ENCODE peak calls at places on chromosomes 16 and 17, in five cellular contexts. X is body of pancreas, U is upper lobe of right lung, B is heart left ventricle, A is IMR-90. F is an unnamed sample. For H3K9me3, the result is how much of the 10 kb centered on the place peaks cover.

GRCh38 chr17:45052052-45052772 is 780 bp upstream of the DCAKD start:
- DNase-seq in X (peak), U (no peak), B (peak), A (no peak), F (peak)

GRCh38 chr16:28935924-28936783 is 4.4 kb downstream of the CD19 start:
- DNase-seq in X (peak), U (peak), B (peak), A (peak), F (peak)

GRCh38 chr17:76868176-76868668 is at the start of gene MGAT5B:
- DNase-seq in X (peak), U (peak), B (peak), A (peak), F (peak)

GRCh38 chr16:1335996-1336395 is 2.6 kb downstream of the BAIAP3 start:
- DNase-seq in X (no peak), U (no peak), B (no peak), A (no peak), F (no peak)

GRCh38 chr16:88804552-88805339 is 1.2 kb downstream of the CDT1 start:
- DNase-seq in X (no peak), U (peak), B (no peak), A (no peak), F (no peak)

GRCh38 chr17:57539528-57540301 is 205.4 kb downstream of the CCDC182 start:
- DNase-seq in X (no peak), U (no peak), B (no peak), A (no peak), F (no peak)

GRCh38 chr17:2631211-2631610 is 37.8 kb downstream of the PAFAH1B1 start:
- DNase-seq in X (no peak), U (no peak), B (no peak), A (no peak), F (no peak)

GRCh38 chr17:64779344-64780095 is 117.4 kb upstream of the SMURF2 start:
- DNase-seq in X (no peak), U (peak), B (no peak), A (no peak), F (no peak)

GRCh38 chr17:43380307-43380706 is 18.5 kb upstream of the ARL4D start:
- DNase-seq in X (no peak), U (no peak), B (no peak), A (no peak), F (no peak)

GRCh38 chr17:58822148-58823050 is 66.7 kb downstream of the PPM1E start:
- DNase-seq in X (no peak), U (no peak), B (no peak), A (no peak), F (no peak)

GRCh38 chr16:20611350-20611902 is 35.3 kb upstream of the ACSM2B start:
- DNase-seq in X (peak), U (peak), B (peak), A (no peak), F (no peak)

GRCh38 chr17:38969281-38969680 is 2.1 kb upstream of the FBXO47 start:
- DNase-seq in X (no peak), U (no peak), B (no peak), A (no peak), F (no peak)

GRCh38 chr16:66853261-66854139 is 9.3 kb downstream of the CA7 start:
- DNase-seq in X (no peak), U (no peak), B (no peak), A (no peak), F (no peak)

GRCh38 chr17:21463204-21463661 is 87.1 kb downstream of the KCNJ12 start:
- DNase-seq in X (no peak), U (no peak), B (no peak), A (no peak), F (no peak)

GRCh38 chr17:67194134-67194533 is 50.9 kb downstream of the HELZ start:
- DNase-seq in X (no peak), U (no peak), B (no peak), A (peak), F (no peak)

GRCh38 chr16:89011909-89012621 is 35.1 kb upstream of the CBFA2T3 start:
- DNase-seq in X (no peak), U (peak), B (no peak), A (no peak), F (no peak)

GRCh38 chr17:75549246-75550138 is 24.0 kb downstream of the LLGL2 start:
- DNase-seq in X (peak), U (peak), B (no peak), A (no peak), F (peak)

GRCh38 chr17:70552230-70552981 is 383.1 kb downstream of the KCNJ2 start:
- DNase-seq in X (no peak), U (no peak), B (no peak), A (peak), F (no peak)

GRCh38 chr17:55421179-55421934 is at the start of gene MMD:
- DNase-seq in X (no peak), U (no peak), B (peak), A (no peak), F (peak)

GRCh38 chr16:11781773-11782172 is 15.3 kb downstream of the ZC3H7A start:
- DNase-seq in X (no peak), U (no peak), B (no peak), A (no peak), F (no peak)

GRCh38 chr16:89453662-89454321 is 36.6 kb downstream of the ANKRD11 start:
- DNase-seq in X (peak), U (no peak), B (peak), A (no peak), F (no peak)

GRCh38 chr17:80034654-80034976 is 1.1 kb downstream of the TBC1D16 start:
- DNase-seq in X (no peak), U (no peak), B (no peak), A (no peak), F (no peak)

GRCh38 chr16:88616320-88616719 is 22.1 kb upstream of the IL17C start:
- DNase-seq in X (peak), U (peak), B (no peak), A (no peak), F (no peak)

GRCh38 chr17:29293890-29294579 is at the start of gene NUFIP2:
- DNase-seq in X (peak), U (peak), B (peak), A (peak), F (peak)

GRCh38 chr17:79777844-79778503 is at the start of gene CBX2:
- DNase-seq in X (peak), U (peak), B (peak), A (peak), F (peak)

GRCh38 chr17:27956601-27957445 is 63.7 kb upstream of the LYRM9 start:
- DNase-seq in X (peak), U (no peak), B (no peak), A (peak), F (no peak)

GRCh38 chr17:21495281-21495680 is 119.1 kb downstream of the KCNJ12 start:
- DNase-seq in X (no peak), U (no peak), B (no peak), A (no peak), F (no peak)

GRCh38 chr16:81615833-81616232 is 163.3 kb upstream of the PLCG2 start:
- DNase-seq in X (no peak), U (no peak), B (no peak), A (no peak), F (no peak)

GRCh38 chr17:77748436-77748835 is 210.1 kb upstream of the TNRC6C start:
- DNase-seq in X (no peak), U (peak), B (no peak), A (no peak), F (no peak)

GRCh38 chr16:71894229-71894920 is 956 bp upstream of the IST1 start:
- DNase-seq in X (peak), U (peak), B (peak), A (peak), F (peak)
- TF ChIP-seq CTCF in X (no peak), U (no peak), B (peak), A (peak), F (no peak)

DNA sequence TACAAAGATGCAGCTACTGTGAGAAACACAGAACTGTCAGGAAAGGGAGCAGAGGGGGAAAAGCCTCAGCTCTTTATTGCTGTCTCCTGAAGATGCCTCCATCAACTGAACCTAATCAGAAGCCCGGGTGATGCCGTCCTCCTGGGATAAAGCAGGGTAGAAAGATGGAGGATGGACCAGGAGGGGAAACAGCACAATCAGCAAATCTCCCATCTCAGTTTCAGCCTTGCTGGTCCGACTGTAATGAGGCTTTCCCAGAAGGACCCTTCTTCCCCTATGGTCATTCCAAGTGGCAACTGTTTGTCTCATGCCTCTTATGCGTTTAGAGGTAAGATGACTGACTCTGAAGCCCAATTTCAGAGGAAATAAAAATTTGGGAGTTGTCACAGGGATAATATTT is 24.3 kb downstream of the ZFP1 start:
- DNase-seq in X (no peak), U (no peak), B (no peak), A (no peak), F (no peak)
- H3K9me3 ChIP-seq in X (under half), U (under half), B (half or more), A (half or more), F (under half)

GRCh38 chr17:31674305-31674704 is 184.7 kb downstream of the COPRS start:
- DNase-seq in X (no peak), U (no peak), B (no peak), A (peak), F (no peak)
- H3K27ac ChIP-seq in X (no peak), U (no peak), B (no peak), A (no peak), F (no peak)

DNA sequence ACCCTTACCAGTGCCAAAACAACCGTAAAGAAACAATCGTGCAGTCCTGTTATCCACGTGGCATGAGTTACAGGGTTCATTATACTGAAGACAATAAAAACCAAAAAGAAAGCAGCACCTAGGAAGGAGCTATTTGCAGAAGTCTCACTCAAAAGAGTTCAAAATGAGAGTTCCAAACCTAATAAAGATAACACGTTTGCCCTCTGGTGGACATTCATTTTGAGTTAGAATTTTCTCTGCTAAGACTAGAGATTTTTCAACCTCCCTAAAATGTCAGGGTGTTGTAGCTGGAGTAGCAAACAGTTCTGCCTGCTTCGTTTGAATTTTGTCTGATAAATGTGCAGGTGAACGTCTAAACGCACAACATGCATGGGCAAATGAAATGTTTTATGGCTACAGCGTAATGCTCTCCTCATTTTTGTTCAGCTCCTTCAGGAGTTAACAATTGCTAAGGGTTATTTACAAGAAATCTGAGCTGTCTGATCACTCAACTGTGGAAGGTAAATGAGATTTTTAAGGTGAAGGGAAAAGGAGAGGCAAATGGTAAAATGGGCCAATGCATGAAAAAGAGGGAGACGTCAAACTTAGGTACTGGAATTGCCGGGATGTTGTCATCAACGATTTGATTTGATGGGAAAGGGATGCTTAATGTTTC is 1067.9 kb upstream of the EEF2KMT start:
- DNase-seq in X (no peak), U (no peak), B (no peak), A (no peak), F (no peak)
- TF ChIP-seq CTCF in X (no peak), U (no peak), B (no peak), A (no peak), F (no peak)

GRCh38 chr17:13154932-13155331 is 137.1 kb upstream of the ELAC2 start:
- DNase-seq in X (no peak), U (no peak), B (no peak), A (no peak), F (no peak)
- H3K9me3 ChIP-seq in X (under half), U (under half), B (under half), A (under half), F (under half)

GRCh38 chr16:7888421-7888820 is 555.8 kb downstream of the RBFOX1 start:
- DNase-seq in X (no peak), U (no peak), B (no peak), A (no peak), F (no peak)
- H3K27ac ChIP-seq in X (no peak), U (no peak), B (no peak), A (no peak), F (no peak)

DNA sequence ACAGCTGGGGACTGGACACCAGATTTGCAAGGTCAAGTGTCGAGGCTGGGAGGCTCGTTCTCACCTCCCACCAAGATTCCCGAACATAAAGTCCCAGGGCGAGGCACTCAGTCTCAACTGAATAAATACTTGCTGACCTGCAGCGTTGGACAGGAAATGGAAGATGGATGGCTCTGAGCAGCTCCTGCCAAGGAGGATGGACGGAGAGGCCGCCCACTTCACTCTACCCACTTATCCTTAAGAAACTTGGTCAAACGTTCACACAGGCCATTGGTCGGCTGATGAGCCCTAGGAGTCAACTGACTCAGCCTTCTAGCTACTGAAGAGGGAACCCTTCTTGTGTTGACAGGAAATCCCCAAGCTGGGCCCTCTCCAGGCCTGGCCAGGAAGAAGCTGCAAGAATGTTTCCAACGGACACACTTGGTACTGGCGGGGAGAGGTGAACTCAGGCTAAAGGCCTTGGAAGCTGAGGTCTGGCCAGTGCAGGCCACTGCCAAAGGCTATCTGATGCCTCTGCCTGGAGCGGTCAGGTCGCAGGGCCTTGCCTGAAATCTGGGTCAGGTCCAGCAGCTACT is 50.0 kb downstream of the VAC14 start:
- DNase-seq in X (peak), U (peak), B (peak), A (peak), F (peak)
- TF ChIP-seq CTCF in X (no peak), U (no peak), B (no peak), A (peak), F (no peak)

GRCh38 chr16:72422308-72422897 is 250.4 kb upstream of the PMFBP1 start:
- DNase-seq in X (no peak), U (no peak), B (no peak), A (no peak), F (no peak)

GRCh38 chr16:72415379-72415778 is 243.4 kb upstream of the PMFBP1 start:
- DNase-seq in X (no peak), U (no peak), B (no peak), A (no peak), F (no peak)

GRCh38 chr16:72424776-72425175 is 252.8 kb upstream of the PMFBP1 start:
- DNase-seq in X (no peak), U (no peak), B (no peak), A (no peak), F (no peak)

GRCh38 chr16:72419638-72420037 is 247.7 kb upstream of the PMFBP1 start:
- DNase-seq in X (no peak), U (no peak), B (no peak), A (no peak), F (no peak)
- H3K9me3 ChIP-seq in X (under half), U (under half), B (under half), A (under half), F (under half)

GRCh38 chr16:30602595-30603277 is 7.5 kb downstream of the ZNF689 start:
- DNase-seq in X (no peak), U (no peak), B (no peak), A (peak), F (no peak)
- H3K27ac ChIP-seq in X (no peak), U (no peak), B (no peak), A (no peak), F (no peak)

F was measured in kidney.